ENCODE peak calls at places on chromosomes 13 and 19, in six cellular contexts. E is NB4, F is lower leg skin, M is endothelial cell, R is heart right ventricle, G is foreskin fibroblast. S is an unnamed sample.

GRCh38 chr19:15457701-15458484 is 6.5 kb downstream of the RASAL3 start:
- DNase-seq in F (no peak), M (no peak), G (no peak), E (no peak), R (no peak), S (no peak)

GRCh38 chr19:50772408-50773311 is 2.4 kb downstream of the GPR32 start:
- DNase-seq in R (no peak), E (peak; percentile 45), M (no peak), F (no peak), G (peak; percentile 27), S (no peak)

GRCh38 chr19:50649433-50650391 is at the start of gene C19orf81:
- DNase-seq in R (no peak), M (no peak), E (peak; percentile 33), F (no peak), G (no peak), S (no peak)

GRCh38 chr19:50663280-50663790 is 14.1 kb downstream of the C19orf81 start:
- DNase-seq in M (no peak), R (no peak), G (peak; percentile 10), F (no peak), E (peak; percentile 45), S (no peak)

GRCh38 chr13:95137096-95137495 is 164.2 kb downstream of the ABCC4 start:
- DNase-seq in G (peak; percentile 27), M (no peak), E (peak; percentile 56), F (no peak), R (no peak), S (peak; percentile 46)

GRCh38 chr19:3104708-3104983 is 10.5 kb downstream of the GNA11 start:
- DNase-seq in F (no peak), M (no peak), R (no peak), E (no peak), G (no peak), S (no peak)

GRCh38 chr13:36124236-36124822 is 6.9 kb downstream of the DCLK1 start:
- DNase-seq in F (no peak), E (no peak), G (peak; percentile 85), R (no peak), M (no peak), S (no peak)

GRCh38 chr19:17105548-17105947 is 30.0 kb downstream of the MYO9B start:
- DNase-seq in F (no peak), E (no peak), R (no peak), G (no peak), M (no peak), S (no peak)

GRCh38 chr13:54607421-54607820 is 1578.8 kb downstream of the OLFM4 start:
- DNase-seq in M (no peak), E (no peak), R (no peak), G (no peak), F (no peak), S (no peak)

GRCh38 chr19:9057505-9058258 is 29.2 kb upstream of the OR1M1 start:
- DNase-seq in R (no peak), M (no peak), G (no peak), E (no peak), F (no peak), S (no peak)

GRCh38 chr19:39083599-39083982 is 577 bp upstream of the ACP7 start:
- DNase-seq in F (no peak), G (no peak), E (no peak), R (no peak), M (no peak), S (peak; percentile 44)

GRCh38 chr19:27964165-27964564 is 1248.8 kb downstream of the UQCRFS1 start:
- DNase-seq in R (no peak), F (no peak), G (no peak), M (no peak), E (no peak), S (no peak)

GRCh38 chr19:6532244-6532999 is 1.6 kb downstream of the TNFSF9 start:
- DNase-seq in F (no peak), G (no peak), M (no peak), E (peak; percentile 80), R (no peak), S (peak; percentile 30)

GRCh38 chr19:55702131-55702627 is 27.2 kb downstream of the EPN1 start:
- DNase-seq in R (no peak), F (peak; percentile 59), M (no peak), E (no peak), G (no peak), S (no peak)

GRCh38 chr13:31927219-31927653 is 104.3 kb upstream of the FRY start:
- DNase-seq in F (no peak), R (no peak), E (no peak), M (no peak), G (no peak), S (no peak)

GRCh38 chr19:35996777-35997176 is 1.8 kb downstream of the SDHAF1 start:
- DNase-seq in G (no peak), R (no peak), E (no peak), M (no peak), F (no peak), S (no peak)

GRCh38 chr19:51131780-51132680 is 7.3 kb downstream of the SIGLEC9 start:
- DNase-seq in M (no peak), E (peak; percentile 81), R (peak; percentile 60), F (no peak), G (peak; percentile 51), S (no peak)

GRCh38 chr13:40665754-40666057 is 735 bp downstream of the FOXO1 start:
- DNase-seq in G (no peak), M (no peak), F (no peak), E (peak; percentile 54), R (no peak), S (peak; percentile 44)

GRCh38 chr19:7857727-7858701 is 16.2 kb downstream of the PRR36 start:
- DNase-seq in M (peak; percentile 50), E (no peak), R (no peak), G (no peak), F (no peak), S (no peak)

GRCh38 chr19:50725218-50725931 is 2.2 kb downstream of the CLEC11A start:
- DNase-seq in F (no peak), M (no peak), R (no peak), E (no peak), G (no peak), S (no peak)

GRCh38 chr13:36038785-36039415 is 92.3 kb downstream of the DCLK1 start:
- DNase-seq in M (no peak), G (peak; percentile 11), F (no peak), E (no peak), R (no peak), S (peak; percentile 19)

GRCh38 chr19:50478901-50479715 is 2.5 kb upstream of the GARIN5A start:
- DNase-seq in F (no peak), G (peak; percentile 56), R (no peak), E (no peak), M (no peak), S (peak; percentile 28)

GRCh38 chr13:60584976-60585375 is 188.0 kb downstream of the TDRD3 start:
- DNase-seq in G (peak; percentile 36), E (peak; percentile 42), M (no peak), F (peak; percentile 84), R (peak; percentile 11), S (no peak)

GRCh38 chr13:100564444-100565223 is 24.0 kb downstream of the GGACT start:
- DNase-seq in E (no peak), G (no peak), M (no peak), R (no peak), F (no peak), S (no peak)
- TF ChIP-seq CTCF in E (no peak), G (no peak), M (no peak), R (no peak), F (no peak), S (no peak)

GRCh38 chr19:19662344-19662743 is 1.1 kb downstream of the ATP13A1 start:
- DNase-seq in F (no peak), G (no peak), M (no peak), R (no peak), E (no peak), S (no peak)

GRCh38 chr19:19662866-19663291 is 597 bp downstream of the ATP13A1 start:
- DNase-seq in F (no peak), M (peak; percentile 37), E (peak; percentile 74), G (peak; percentile 66), R (no peak), S (no peak)

GRCh38 chr19:19661675-19662251 is 1.7 kb downstream of the ATP13A1 start:
- DNase-seq in M (no peak), E (peak; percentile 81), G (peak; percentile 17), F (no peak), R (no peak), S (no peak)

GRCh38 chr19:19661141-19661674 is 2.3 kb downstream of the ATP13A1 start:
- DNase-seq in G (no peak), M (no peak), R (no peak), E (no peak), F (no peak), S (no peak)

DNA sequence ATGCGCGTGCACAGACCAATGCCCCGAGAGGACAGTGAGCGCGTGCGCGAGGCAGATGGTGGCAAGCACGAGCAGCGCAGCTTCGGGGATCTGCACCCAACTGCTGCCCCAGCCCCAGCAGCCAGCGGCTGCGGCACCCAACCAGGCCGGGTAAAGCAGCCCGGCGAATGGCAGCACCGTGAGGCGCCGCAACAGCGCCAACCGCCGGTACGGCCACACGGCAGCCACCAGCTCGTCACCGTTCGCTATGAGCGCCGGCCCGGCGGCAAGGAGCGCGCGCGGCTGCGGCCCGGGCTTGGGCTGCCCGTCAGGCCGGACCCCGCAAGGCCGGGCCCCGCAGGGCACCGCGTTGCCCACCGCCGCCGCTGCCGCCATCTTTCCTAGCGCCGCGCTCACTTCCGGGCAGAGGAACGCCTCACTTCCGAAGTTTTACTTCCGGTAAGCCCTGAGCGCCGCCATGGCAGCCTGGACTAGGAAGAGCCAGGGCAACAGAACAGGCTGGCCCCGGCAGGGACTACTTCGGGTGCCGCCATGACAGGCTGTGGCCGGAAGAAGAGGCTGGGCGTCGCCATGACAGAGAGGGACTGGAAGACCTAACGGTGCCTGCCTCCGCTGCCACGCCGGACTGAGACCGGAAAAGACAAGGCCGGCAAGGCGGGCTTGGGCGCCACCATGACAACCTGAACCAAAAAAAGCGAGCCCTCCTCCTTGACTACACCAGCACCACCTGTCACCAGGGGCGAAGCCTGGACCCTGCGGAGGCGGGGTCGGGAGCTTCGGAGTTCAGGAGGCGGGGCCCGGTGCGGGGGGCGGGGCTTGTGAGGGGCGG is at the start of gene ATP13A1:
- DNase-seq in G (peak; percentile 99), M (peak; percentile 87), F (peak; percentile 99), R (peak; percentile 95), E (peak; percentile 97), S (peak; percentile 99)
- TF ChIP-seq CTCF in G (peak; percentile 1), M (no peak), F (no peak), R (peak; percentile 20), E (peak; percentile 3), S (no peak)

GRCh38 chr19:21823224-21823623 is 12.8 kb downstream of the ZNF43 start:
- DNase-seq in G (no peak), M (no peak), R (no peak), E (no peak), F (no peak), S (no peak)
- TF ChIP-seq CTCF in G (no peak), M (no peak), R (no peak), E (no peak), F (no peak), S (no peak)

DNA sequence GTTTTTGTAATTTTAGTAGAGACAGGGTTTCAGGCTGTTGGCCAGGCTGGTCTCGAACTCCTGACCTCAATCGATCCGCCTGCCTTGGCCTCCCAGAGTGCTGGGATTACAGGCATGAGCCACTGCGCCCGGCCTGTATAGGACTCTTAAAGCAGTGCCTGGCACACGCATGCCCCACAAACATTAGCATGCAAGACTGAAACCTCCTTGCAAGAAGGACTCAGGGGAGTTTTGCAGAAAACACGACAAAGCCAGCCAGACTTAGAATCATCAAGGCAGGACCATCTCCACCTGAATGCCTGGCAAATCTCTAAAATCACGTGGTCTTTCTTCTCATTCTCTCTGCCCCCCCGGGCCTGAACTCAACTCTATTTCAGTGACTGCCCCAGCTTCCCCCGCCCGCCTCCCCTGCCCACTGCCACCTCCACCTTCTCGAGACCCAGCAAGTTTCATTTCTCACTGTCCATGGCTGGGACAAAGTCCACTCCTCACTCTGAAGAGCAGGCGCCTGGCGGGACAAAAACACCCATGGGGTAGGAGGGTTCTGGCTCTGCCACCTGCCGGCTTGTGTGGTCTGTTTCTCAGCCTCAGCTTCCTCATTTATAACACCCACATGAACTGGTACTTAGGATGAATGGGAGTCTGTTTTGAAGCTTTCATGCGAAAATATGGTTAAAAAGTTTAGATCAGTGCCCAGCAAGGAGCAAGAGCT is 2.4 kb downstream of the TICAM1 start:
- DNase-seq in F (no peak), G (no peak), R (no peak), E (peak; percentile 60), M (no peak), S (no peak)
- TF ChIP-seq CTCF in F (no peak), G (no peak), R (no peak), E (no peak), M (no peak), S (no peak)